ENCODE peak calls at places on chromosomes 5 and 9, in five cellular contexts. F, W, E, C and T are unnamed samples.
A peak's percentile ranks its signal among the peaks of the same experiment; 100 is the strongest.

GRCh38 chr9:98488578-98489312 is 220.0 kb downstream of the GABBR2 start:
- DNase-seq in W (no peak), C (no peak), F (no peak), E (no peak), T (no peak)

GRCh38 chr5:148858106-148858505 is 31.7 kb downstream of the ADRB2 start:
- DNase-seq in E (no peak), W (no peak), F (no peak), C (no peak), T (no peak)

GRCh38 chr5:135458921-135459331 is 6.8 kb upstream of the TIFAB start:
- DNase-seq in F (peak; percentile 55), W (no peak), C (no peak), E (no peak), T (no peak)

GRCh38 chr9:127878652-127879377 is 1.3 kb upstream of the AK1 start:
- DNase-seq in C (no peak), E (no peak), W (no peak), F (no peak), T (no peak)

GRCh38 chr5:179166886-179167841 is 107.0 kb downstream of the ZNF354C start:
- DNase-seq in W (peak; percentile 97), C (no peak), E (no peak), F (peak; percentile 87), T (no peak)

GRCh38 chr5:137218471-137218870 is 280.7 kb downstream of the SPOCK1 start:
- DNase-seq in F (no peak), W (no peak), C (no peak), E (no peak), T (no peak)

GRCh38 chr9:91905958-91906585 is 44.0 kb downstream of the ROR2 start:
- DNase-seq in F (peak; percentile 72), E (no peak), C (no peak), W (no peak), T (no peak)

GRCh38 chr9:134655591-134656333 is 14.2 kb downstream of the COL5A1 start:
- DNase-seq in W (no peak), C (no peak), E (no peak), F (no peak), T (no peak)

GRCh38 chr9:103397868-103398600 is 402.9 kb downstream of the CYLC2 start:
- DNase-seq in C (peak; percentile 51), W (peak; percentile 30), F (peak; percentile 7), E (no peak), T (peak; percentile 4)

GRCh38 chr9:38127271-38127839 is 58.3 kb upstream of the SHB start:
- DNase-seq in F (peak; percentile 31), C (no peak), W (no peak), E (no peak), T (no peak)

GRCh38 chr9:14198544-14199510 is 115.1 kb downstream of the NFIB start:
- DNase-seq in C (no peak), E (no peak), W (peak; percentile 68), F (no peak), T (no peak)

GRCh38 chr5:115460476-115460875 is 84.1 kb downstream of the FEM1C start:
- DNase-seq in W (no peak), C (no peak), F (no peak), E (peak; percentile 40), T (no peak)

GRCh38 chr5:175894805-175895204 is 23.4 kb downstream of the CPLX2 start:
- DNase-seq in E (no peak), C (no peak), F (no peak), W (no peak), T (no peak)

GRCh38 chr9:135448570-135449180 is 30.9 kb upstream of the PPP1R26 start:
- DNase-seq in F (peak; percentile 12), W (peak; percentile 9), E (no peak), C (no peak), T (no peak)

GRCh38 chr9:2022560-2022959 is 7.4 kb downstream of the SMARCA2 start:
- DNase-seq in E (no peak), C (no peak), W (no peak), F (no peak), T (no peak)

GRCh38 chr9:136882109-136882946 is 4.0 kb upstream of the TRAF2 start:
- DNase-seq in C (peak; percentile 94), W (peak; percentile 15), F (peak; percentile 75), E (peak; percentile 73), T (peak; percentile 50)

GRCh38 chr5:91318727-91319126 is 64.4 kb downstream of the ARRDC3 start:
- DNase-seq in E (no peak), C (no peak), W (no peak), F (no peak), T (no peak)

GRCh38 chr5:176647870-176648466 is 684 bp downstream of the TSPAN17 start:
- DNase-seq in C (no peak), F (peak; percentile 61), W (peak; percentile 82), E (no peak), T (no peak)

GRCh38 chr9:9752722-9753121 is 860.1 kb downstream of the PTPRD start:
- DNase-seq in C (peak; percentile 58), F (no peak), E (no peak), W (no peak), T (no peak)

GRCh38 chr5:150152636-150153462 is 2.8 kb downstream of the PDGFRB start:
- DNase-seq in W (peak; percentile 86), C (no peak), F (no peak), E (no peak), T (no peak)

GRCh38 chr9:133476941-133477340 is 2.0 kb downstream of the SLC2A6 start:
- DNase-seq in E (no peak), W (no peak), C (no peak), F (no peak), T (no peak)

GRCh38 chr5:9699681-9700080 is 69.5 kb upstream of the TAS2R1 start:
- DNase-seq in F (no peak), C (no peak), E (no peak), W (no peak), T (no peak)

GRCh38 chr5:111973946-111974345 is 217.0 kb upstream of the NREP start:
- DNase-seq in E (no peak), F (no peak), C (no peak), W (no peak), T (no peak)

GRCh38 chr5:164475339-164475977 is 970.0 kb downstream of the MAT2B start:
- DNase-seq in E (no peak), F (peak; percentile 18), C (peak; percentile 10), W (peak; percentile 25), T (no peak)

GRCh38 chr5:111953351-111954127 is 196.5 kb upstream of the NREP start:
- DNase-seq in C (no peak), F (no peak), W (no peak), E (no peak), T (no peak)

GRCh38 chr9:120941046-120941770 is 14.6 kb upstream of the TRAF1 start:
- DNase-seq in C (no peak), E (no peak), W (no peak), F (no peak), T (no peak)

GRCh38 chr9:120942186-120943001 is 15.8 kb upstream of the TRAF1 start:
- DNase-seq in F (no peak), E (no peak), W (no peak), C (no peak), T (no peak)

GRCh38 chr9:120947222-120947621 is 20.6 kb upstream of the TRAF1 start:
- DNase-seq in C (no peak), E (no peak), W (no peak), F (no peak), T (no peak)

GRCh38 chr9:120946259-120946658 is 19.7 kb upstream of the TRAF1 start:
- DNase-seq in W (no peak), C (no peak), E (no peak), F (no peak), T (no peak)

GRCh38 chr9:120944434-120945125 is 18.0 kb upstream of the TRAF1 start:
- DNase-seq in W (no peak), C (no peak), F (no peak), E (peak; percentile 96), T (peak; percentile 91)
- TF ChIP-seq POLR2AphosphoS5 in W (no peak), C (no peak), F (no peak), E (no peak), T (no peak)

GRCh38 chr9:93813687-93814560 is 141.2 kb downstream of the BARX1 start:
- DNase-seq in F (no peak), W (peak; percentile 3), C (no peak), E (no peak), T (no peak)
- TF ChIP-seq REST in F (no peak), W (no peak), C (no peak), E (no peak), T (no peak)

DNA sequence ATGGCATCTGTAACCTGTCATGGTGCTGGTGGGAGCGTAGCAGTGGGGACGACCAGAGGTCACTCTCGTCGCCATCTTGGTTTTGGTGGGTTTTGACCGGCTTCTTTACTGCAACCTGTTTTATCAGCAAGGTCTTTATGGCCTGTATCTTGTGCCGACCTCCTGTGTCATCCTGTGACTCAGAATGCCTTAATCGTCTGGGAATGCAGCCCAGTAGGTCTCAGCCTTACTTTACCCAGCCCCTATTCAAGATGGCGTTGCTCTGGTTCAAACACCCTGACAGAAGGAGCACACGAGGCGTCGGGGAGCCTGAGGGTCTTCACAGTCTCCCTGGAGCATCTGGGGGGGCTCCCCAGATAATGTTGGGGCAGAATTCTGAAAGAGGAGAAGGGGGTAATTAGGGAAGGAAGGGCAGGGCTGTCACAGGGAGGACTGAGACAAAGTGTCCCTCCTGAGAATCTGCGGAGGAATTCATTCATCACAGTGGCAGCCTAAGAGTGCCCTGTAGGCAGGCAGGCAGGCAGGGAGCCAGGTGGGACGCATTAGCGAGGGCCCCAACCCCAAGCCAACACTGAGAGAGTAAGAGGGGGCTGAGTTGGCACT is 21.3 kb upstream of the NCS1 start:
- DNase-seq in E (no peak), W (no peak), C (no peak), F (no peak), T (no peak)
- TF ChIP-seq GABPA in E (no peak), W (no peak), C (no peak), F (peak; percentile 31), T (no peak)

GRCh38 chr9:100598641-100599145 is 20.8 kb downstream of the CAVIN4 start:
- DNase-seq in E (no peak), C (peak; percentile 69), W (peak; percentile 86), F (peak; percentile 77), T (peak; percentile 51)
- TF ChIP-seq POLR2AphosphoS5 in E (no peak), C (peak; percentile 46), W (peak; percentile 80), F (no peak), T (no peak)

GRCh38 chr9:113389451-113389850 is 11.6 kb downstream of the ALAD start:
- DNase-seq in W (no peak), F (no peak), C (no peak), E (no peak), T (no peak)
- TF ChIP-seq REST in W (no peak), F (no peak), C (no peak), E (no peak), T (no peak)

DNA sequence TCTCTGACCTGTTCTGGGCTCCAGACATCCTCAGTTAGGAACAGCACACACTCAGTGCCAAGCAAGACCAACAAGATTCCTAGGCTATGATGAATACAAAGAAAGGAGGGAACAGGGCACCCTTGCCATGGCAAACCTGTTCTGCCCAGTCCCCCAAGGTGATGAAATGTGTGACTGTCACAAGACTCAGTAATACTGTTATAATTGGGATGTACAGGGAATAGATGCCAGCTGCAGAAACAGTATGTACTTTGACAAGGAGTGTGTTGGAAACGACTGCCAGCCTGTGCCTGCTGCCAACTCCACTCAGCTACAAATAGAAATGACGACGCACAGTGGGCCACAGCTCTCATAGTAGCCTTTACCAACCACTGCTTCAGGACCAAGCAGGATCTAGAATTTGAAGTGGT is 453.0 kb downstream of the EFNA5 start:
- DNase-seq in W (no peak), E (no peak), F (no peak), C (no peak), T (no peak)
- TF ChIP-seq GABPA in W (no peak), E (no peak), F (no peak), C (no peak), T (no peak)